ENCODE peak calls at places on chromosomes 6 and 20, in eight cellular contexts. D is IMR-90, Y is endothelial cell, J is WERI-Rb-1, G is cardiac muscle cell, A is tibial artery, W is GM13976, P is HL-60. V is an unnamed sample.

GRCh38 chr20:48758206-48758820 is 69.5 kb downstream of the PREX1 start:
- DNase-seq in D (no peak), Y (no peak), J (no peak), G (no peak), A (no peak), W (no peak), P (peak), V (no peak)

GRCh38 chr6:115899883-115900282 is 160.8 kb downstream of the FRK start:
- DNase-seq in D (no peak), Y (no peak), J (no peak), G (no peak), A (no peak), W (no peak), P (no peak), V (no peak)

GRCh38 chr20:57440678-57441509 is 49.7 kb downstream of the RBM38 start:
- DNase-seq in D (peak), Y (no peak), J (peak), G (peak), A (peak), W (no peak), P (no peak), V (peak)

GRCh38 chr6:16684896-16685554 is 76.2 kb downstream of the ATXN1 start:
- DNase-seq in D (peak), Y (no peak), J (no peak), G (peak), A (no peak), W (peak), P (no peak), V (no peak)

GRCh38 chr6:105432797-105433196 is 29.9 kb upstream of the PREP start:
- DNase-seq in D (peak), Y (no peak), J (no peak), G (peak), A (no peak), W (no peak), P (no peak), V (no peak)

GRCh38 chr20:6007094-6007528 is 46.7 kb downstream of the LRRN4 start:
- DNase-seq in D (no peak), Y (no peak), J (no peak), G (no peak), A (no peak), W (no peak), P (peak), V (no peak)

GRCh38 chr20:31896049-31896448 is 25.6 kb downstream of the TTLL9 start:
- DNase-seq in D (no peak), Y (no peak), J (no peak), G (no peak), A (no peak), W (no peak), P (no peak), V (no peak)

GRCh38 chr6:126280287-126280686 is 59.6 kb upstream of the CENPW start:
- DNase-seq in D (no peak), Y (no peak), J (no peak), G (no peak), A (no peak), W (no peak), P (no peak), V (no peak)

GRCh38 chr20:44309763-44310663 is 989 bp downstream of the FITM2 start:
- DNase-seq in D (peak), Y (no peak), J (no peak), G (peak), A (no peak), W (no peak), P (peak), V (peak)

GRCh38 chr6:144340541-144341371 is 55.6 kb downstream of the UTRN start:
- DNase-seq in D (no peak), Y (no peak), J (no peak), G (peak), A (no peak), W (no peak), P (no peak), V (no peak)

GRCh38 chr20:33521461-33521860 is 31.6 kb downstream of the CBFA2T2 start:
- DNase-seq in D (no peak), Y (no peak), J (no peak), G (no peak), A (no peak), W (no peak), P (no peak), V (peak)

GRCh38 chr6:17583811-17584210 is 16.3 kb upstream of the FAM8A1 start:
- DNase-seq in D (peak), Y (no peak), J (no peak), G (peak), A (no peak), W (no peak), P (no peak), V (no peak)

DNA sequence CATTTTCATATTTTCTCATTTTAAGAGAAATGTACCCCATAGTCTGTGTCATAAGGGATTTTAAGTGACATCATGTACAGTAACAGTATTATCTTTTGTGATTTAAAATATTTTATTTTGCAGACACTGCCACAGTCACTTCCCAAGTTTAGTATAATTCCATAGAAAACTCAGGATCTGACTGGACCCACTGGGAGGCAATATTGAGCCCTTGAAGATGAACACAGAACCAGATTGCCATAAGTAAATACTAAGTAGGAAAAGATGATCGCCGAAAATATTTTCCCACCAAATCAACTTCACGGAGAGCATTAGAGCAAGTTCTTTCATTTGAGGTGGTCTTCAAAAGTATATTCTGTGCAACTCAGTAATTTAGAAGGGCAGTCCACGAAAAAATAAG is 17.6 kb upstream of the PKHD1 start:
- DNase-seq in D (no peak), Y (no peak), J (no peak), G (no peak), A (no peak), W (no peak), P (no peak), V (no peak)
- TF ChIP-seq CTCF in D (no peak), Y (no peak), J (no peak), G (no peak), A (no peak), W (no peak), P (no peak), V (no peak)

GRCh38 chr6:132286298-132287019 is 114.8 kb downstream of the MOXD1 start:
- DNase-seq in D (no peak), Y (no peak), J (no peak), G (no peak), A (no peak), W (no peak), P (peak), V (no peak)
- TF ChIP-seq CTCF in D (no peak), Y (no peak), J (no peak), G (no peak), A (no peak), W (no peak), P (no peak), V (no peak)

GRCh38 chr6:139230421-139230840 is 61.4 kb downstream of the TXLNB start:
- DNase-seq in D (peak), Y (no peak), J (no peak), G (peak), A (no peak), W (no peak), P (peak), V (no peak)
- TF ChIP-seq CTCF in D (peak), Y (no peak), J (no peak), G (peak), A (no peak), W (peak), P (no peak), V (no peak)

GRCh38 chr6:101393291-101394251 is at the start of gene GRIK2:
- DNase-seq in D (peak), Y (peak), J (peak), G (peak), A (no peak), W (peak), P (no peak), V (peak)
- TF ChIP-seq CTCF in D (peak), Y (peak), J (peak), G (peak), A (no peak), W (no peak), P (no peak), V (peak)

GRCh38 chr6:84228198-84228543 is 728 bp upstream of the CEP162 start:
- DNase-seq in D (no peak), Y (no peak), J (no peak), G (no peak), A (no peak), W (no peak), P (no peak), V (no peak)
- TF ChIP-seq CTCF in D (no peak), Y (no peak), J (no peak), G (no peak), A (no peak), W (no peak), P (no peak), V (peak)